ENCODE peak calls at places on chromosome 22, in ten cellular contexts. A is EH; P is NCI-H1105 treated with DMSO at 0.1 percent for 48 hours; C is activated CD8-positive, alpha-beta memory T cell treated with anti-CD3 and anti-CD28 coated beads for 4 hours; L is EL; H is cardiac muscle cell; Q is stimulated activated CD4-positive, alpha-beta T cell treated with anti-CD3 and anti-CD28 coated beads, Interleukin-15, amount 100 ng/mL, for 48 hours; Z is lung microvascular endothelial cell; X is GM23338; W is OCI-M1. Y is an unnamed sample.

GRCh38 chr22:39148727-39149535 is 3.5 kb downstream of the CBX7 start:
- DNase-seq in A (peak), P (no peak), C (peak), L (peak), H (no peak), Q (peak), Z (peak), X (peak), W (no peak), Y (peak)

GRCh38 chr22:25374871-25375270 is 155.4 kb downstream of the CRYBB2 start:
- DNase-seq in A (no peak), P (no peak), C (no peak), L (no peak), H (no peak), Q (no peak), Z (no peak), X (no peak), W (no peak), Y (no peak)

GRCh38 chr22:42544686-42545085 is 9.1 kb upstream of the SERHL2 start:
- DNase-seq in A (no peak), P (no peak), C (no peak), L (no peak), H (peak), Q (no peak), Z (peak), X (no peak), W (peak), Y (no peak)

GRCh38 chr22:24554316-24555159 is at the start of gene GUCD1:
- DNase-seq in A (peak), P (no peak), C (no peak), L (peak), H (peak), Q (no peak), Z (no peak), X (peak), W (peak), Y (peak)

GRCh38 chr22:28052818-28053217 is 133.8 kb upstream of the PITPNB start:
- DNase-seq in A (no peak), P (peak), C (no peak), L (no peak), H (no peak), Q (no peak), Z (no peak), X (peak), W (no peak), Y (no peak)

GRCh38 chr22:20979243-20979809 is 2.8 kb upstream of the LZTR1 start:
- DNase-seq in A (peak), P (no peak), C (no peak), L (peak), H (peak), Q (peak), Z (peak), X (peak), W (no peak), Y (no peak)

GRCh38 chr22:25192406-25192805 is 7.3 kb upstream of the CRYBB3 start:
- DNase-seq in A (no peak), P (no peak), C (no peak), L (no peak), H (no peak), Q (no peak), Z (no peak), X (no peak), W (no peak), Y (no peak)

GRCh38 chr22:21632237-21632895 is at the start of gene CCDC116:
- DNase-seq in A (peak), P (no peak), C (no peak), L (no peak), H (no peak), Q (peak), Z (no peak), X (peak), W (peak), Y (peak)

GRCh38 chr22:35299217-35299716 is 427 bp upstream of the TOM1 start:
- DNase-seq in A (peak), P (peak), C (no peak), L (peak), H (peak), Q (no peak), Z (peak), X (no peak), W (peak), Y (peak)

GRCh38 chr22:45212306-45212709 is 28.4 kb downstream of the KIAA0930 start:
- DNase-seq in A (peak), P (no peak), C (no peak), L (peak), H (peak), Q (no peak), Z (peak), X (peak), W (peak), Y (peak)

GRCh38 chr22:23181763-23182288 is 1.5 kb downstream of the BCR start:
- DNase-seq in A (no peak), P (no peak), C (no peak), L (no peak), H (no peak), Q (no peak), Z (peak), X (peak), W (no peak), Y (no peak)

GRCh38 chr22:37483594-37484114 is 2.5 kb downstream of the MFNG start:
- DNase-seq in A (peak), P (no peak), C (no peak), L (no peak), H (no peak), Q (no peak), Z (peak), X (no peak), W (peak), Y (peak)

GRCh38 chr22:26169312-26170111 is at the start of gene SEZ6L:
- DNase-seq in A (no peak), P (peak), C (no peak), L (no peak), H (no peak), Q (no peak), Z (no peak), X (peak), W (no peak), Y (peak)

GRCh38 chr22:45242778-45243191 is 2.1 kb upstream of the KIAA0930 start:
- DNase-seq in A (no peak), P (peak), C (no peak), L (no peak), H (peak), Q (no peak), Z (peak), X (peak), W (no peak), Y (peak)

GRCh38 chr22:26550498-26551033 is 38.3 kb upstream of the TFIP11 start:
- DNase-seq in A (peak), P (no peak), C (no peak), L (peak), H (peak), Q (no peak), Z (peak), X (peak), W (no peak), Y (no peak)

GRCh38 chr22:41589260-41589600 is 410 bp downstream of the PMM1 start:
- DNase-seq in A (peak), P (peak), C (no peak), L (peak), H (peak), Q (peak), Z (peak), X (peak), W (no peak), Y (no peak)

GRCh38 chr22:31739795-31740201 is 10.1 kb downstream of the PRR14L start:
- DNase-seq in A (no peak), P (no peak), C (no peak), L (no peak), H (peak), Q (no peak), Z (no peak), X (no peak), W (peak), Y (no peak)

GRCh38 chr22:46957521-46957920 is 195.1 kb downstream of the TBC1D22A start:
- DNase-seq in A (no peak), P (no peak), C (no peak), L (no peak), H (no peak), Q (no peak), Z (no peak), X (no peak), W (no peak), Y (no peak)

Y was measured in MV-4-11.